ENCODE peak calls at places on chromosomes 11 and 22, in ten cellular contexts. O, W, N, R, I, B, H, J, L and Y are unnamed samples.
A peak's percentile ranks its signal among the peaks of the same experiment; 100 is the strongest.

GRCh38 chr11:130652671-130653335 is 204.4 kb downstream of the ADAMTS15 start:
- DNase-seq in B (no peak), N (no peak), H (no peak), L (no peak), O (no peak), J (no peak), R (no peak), W (no peak), I (peak; percentile 90), Y (peak; percentile 83)

GRCh38 chr11:71505001-71505400 is 22.1 kb upstream of the KRTAP5-7 start:
- DNase-seq in I (no peak), B (no peak), R (no peak), N (no peak), J (no peak), W (no peak), H (no peak), L (no peak), O (no peak), Y (no peak)

GRCh38 chr11:63698976-63699733 is 17.9 kb downstream of the RTN3 start:
- DNase-seq in N (no peak), J (no peak), H (no peak), W (no peak), B (no peak), L (no peak), R (no peak), I (no peak), O (no peak), Y (no peak)

GRCh38 chr11:12460441-12460840 is 83.1 kb downstream of the PARVA start:
- DNase-seq in H (no peak), R (no peak), W (no peak), L (no peak), J (no peak), B (no peak), N (no peak), O (no peak), I (peak; percentile 19), Y (no peak)

GRCh38 chr22:37633693-37634504 is 5.6 kb upstream of the SH3BP1 start:
- DNase-seq in J (peak; percentile 89), W (peak; percentile 48), B (no peak), N (no peak), O (peak; percentile 43), R (peak; percentile 85), L (no peak), I (peak; percentile 87), H (peak; percentile 83), Y (peak; percentile 74)

GRCh38 chr11:69959461-69959860 is 118.7 kb upstream of the ANO1 start:
- DNase-seq in H (no peak), R (no peak), B (no peak), O (no peak), L (no peak), W (no peak), I (no peak), J (no peak), N (no peak), Y (no peak)

GRCh38 chr22:44698531-44699421 is 3.2 kb upstream of the PRR5 start:
- DNase-seq in N (no peak), O (no peak), R (peak; percentile 46), J (no peak), B (no peak), L (no peak), H (no peak), W (no peak), I (peak; percentile 94), Y (peak; percentile 26)

GRCh38 chr22:45880732-45881523 is 96.0 kb downstream of the WNT7B start:
- DNase-seq in H (no peak), B (peak; percentile 21), L (no peak), R (peak; percentile 46), O (no peak), N (no peak), W (peak; percentile 2), J (no peak), I (peak; percentile 42), Y (no peak)

GRCh38 chr11:64917663-64917995 is 620 bp upstream of the ATG2A start:
- DNase-seq in N (no peak), B (no peak), I (peak; percentile 16), R (no peak), H (no peak), J (no peak), O (no peak), L (no peak), W (no peak), Y (no peak)

GRCh38 chr11:131910491-131911387 is 540.3 kb downstream of the NTM start:
- DNase-seq in R (peak; percentile 69), L (no peak), W (no peak), H (no peak), N (no peak), J (peak; percentile 52), O (no peak), B (no peak), I (peak; percentile 77), Y (no peak)

GRCh38 chr22:32578752-32579151 is 104.1 kb downstream of the FBXO7 start:
- DNase-seq in O (no peak), I (no peak), N (no peak), H (no peak), W (no peak), J (no peak), B (no peak), L (no peak), R (no peak), Y (no peak)

GRCh38 chr11:114566273-114566672 is 6.6 kb upstream of the NXPE1 start:
- DNase-seq in J (no peak), W (no peak), R (no peak), H (no peak), N (no peak), O (no peak), I (no peak), L (no peak), B (no peak), Y (no peak)

GRCh38 chr22:46052801-46053562 is 76.0 kb upstream of the WNT7B start:
- DNase-seq in I (peak; percentile 77), H (peak; percentile 40), W (no peak), L (no peak), N (no peak), B (no peak), O (no peak), J (no peak), R (no peak), Y (no peak)

GRCh38 chr11:86192858-86193257 is 51.7 kb upstream of the EED start:
- DNase-seq in J (no peak), W (no peak), O (no peak), L (no peak), I (no peak), N (no peak), B (no peak), H (no peak), R (no peak), Y (no peak)

GRCh38 chr22:41574847-41575381 is 14.1 kb downstream of the CSDC2 start:
- DNase-seq in H (no peak), N (no peak), W (no peak), O (no peak), R (no peak), B (no peak), L (no peak), I (peak; percentile 35), J (no peak), Y (peak; percentile 61)

GRCh38 chr22:19984201-19984753 is 32.3 kb downstream of the ARVCF start:
- DNase-seq in O (no peak), H (peak; percentile 26), W (no peak), I (peak; percentile 90), J (no peak), B (no peak), N (peak; percentile 54), L (no peak), R (no peak), Y (no peak)

GRCh38 chr11:59135648-59136461 is 6.8 kb upstream of the FAM111A start:
- DNase-seq in B (peak; percentile 54), I (peak; percentile 79), O (peak; percentile 75), H (peak; percentile 92), W (peak; percentile 89), N (peak; percentile 40), L (peak; percentile 83), R (peak; percentile 95), J (peak; percentile 77), Y (peak; percentile 86)

GRCh38 chr11:35619754-35620640 is 1.7 kb downstream of the FJX1 start:
- DNase-seq in O (no peak), R (peak; percentile 74), L (no peak), B (no peak), N (no peak), W (no peak), H (peak; percentile 19), I (no peak), J (peak; percentile 29), Y (no peak)

GRCh38 chr22:23533771-23534191 is 46.3 kb downstream of the IGLL1 start:
- DNase-seq in N (no peak), O (no peak), W (no peak), B (no peak), R (no peak), J (no peak), L (no peak), H (no peak), I (no peak), Y (no peak)

GRCh38 chr11:105609341-105609781 is 512 bp upstream of the GRIA4 start:
- DNase-seq in R (peak; percentile 34), H (no peak), I (peak; percentile 39), W (no peak), N (no peak), J (peak; percentile 31), B (no peak), O (no peak), L (no peak), Y (no peak)

GRCh38 chr11:6653055-6653454 is 2.6 kb downstream of the DCHS1 start:
- DNase-seq in N (no peak), H (no peak), B (no peak), I (no peak), O (no peak), L (no peak), W (no peak), J (no peak), R (no peak), Y (no peak)

GRCh38 chr11:66007201-66007634 is 4.6 kb upstream of the CST6 start:
- DNase-seq in O (no peak), J (peak; percentile 11), L (no peak), B (no peak), I (no peak), W (no peak), N (no peak), H (no peak), R (no peak), Y (no peak)

GRCh38 chr22:39598017-39598965 is 27.7 kb downstream of the CACNA1I start:
- DNase-seq in O (peak; percentile 68), I (peak; percentile 25), H (peak; percentile 81), B (no peak), N (no peak), J (peak; percentile 65), W (peak; percentile 65), R (peak; percentile 91), L (peak; percentile 69), Y (no peak)

GRCh38 chr11:117878939-117879475 is 2.5 kb upstream of the FXYD6 start:
- DNase-seq in J (no peak), R (no peak), O (no peak), I (no peak), N (no peak), L (no peak), W (no peak), H (no peak), B (no peak), Y (no peak)

GRCh38 chr11:74276581-74276980 is 34.9 kb downstream of the P4HA3 start:
- DNase-seq in B (peak; percentile 38), H (no peak), W (no peak), J (no peak), R (no peak), N (no peak), I (peak; percentile 84), O (no peak), L (no peak), Y (no peak)

GRCh38 chr11:112176077-112176476 is 765 bp downstream of the BCO2 start:
- DNase-seq in N (no peak), L (no peak), W (no peak), H (no peak), R (no peak), O (no peak), B (no peak), J (no peak), I (no peak), Y (no peak)

GRCh38 chr11:132851247-132851646 is 681.1 kb downstream of the OPCML start:
- DNase-seq in R (no peak), L (no peak), O (no peak), J (no peak), H (no peak), B (no peak), W (no peak), I (no peak), N (no peak), Y (no peak)